ENCODE peak calls at places on chromosome 12, in seven cellular contexts. U, F, N, C, P, L and M are unnamed samples.

GRCh38 chr12:59113831-59114273 is 193.5 kb upstream of the LRIG3 start:
- DNase-seq in U (peak; percentile 53), F (peak; percentile 83), N (peak; percentile 83), C (peak; percentile 87), P (peak; percentile 78), L (peak; percentile 65), M (peak; percentile 17)

GRCh38 chr12:32997471-32997870 is 100.9 kb upstream of the PKP2 start:
- DNase-seq in U (peak; percentile 50), F (no peak), N (no peak), C (no peak), P (no peak), L (no peak), M (no peak)

GRCh38 chr12:16608346-16608745 is 2.4 kb upstream of the LMO3 start:
- DNase-seq in U (no peak), F (no peak), N (no peak), C (no peak), P (no peak), L (no peak), M (no peak)

GRCh38 chr12:11855993-11856374 is 206.5 kb downstream of the ETV6 start:
- DNase-seq in U (no peak), F (no peak), N (peak; percentile 70), C (no peak), P (no peak), L (peak; percentile 73), M (no peak)

GRCh38 chr12:45409966-45410365 is 194.1 kb downstream of the ANO6 start:
- DNase-seq in U (no peak), F (no peak), N (no peak), C (no peak), P (no peak), L (no peak), M (no peak)

GRCh38 chr12:52044284-52044983 is 6.8 kb upstream of the NR4A1 start:
- DNase-seq in U (peak; percentile 73), F (no peak), N (no peak), C (no peak), P (peak; percentile 83), L (no peak), M (no peak)

GRCh38 chr12:128069359-128069997 is 197.5 kb upstream of the TMEM132C start:
- DNase-seq in U (no peak), F (peak; percentile 41), N (peak; percentile 55), C (peak; percentile 38), P (no peak), L (peak; percentile 32), M (no peak)

GRCh38 chr12:75862692-75863471 is 168.7 kb downstream of the PHLDA1 start:
- DNase-seq in U (no peak), F (no peak), N (no peak), C (peak; percentile 85), P (no peak), L (no peak), M (no peak)

GRCh38 chr12:124457287-124458219 is 109.9 kb downstream of the NCOR2 start:
- DNase-seq in U (peak; percentile 86), F (peak; percentile 46), N (peak; percentile 68), C (no peak), P (no peak), L (peak; percentile 92), M (no peak)

GRCh38 chr12:48078901-48079300 is 27.0 kb downstream of the SENP1 start:
- DNase-seq in U (no peak), F (no peak), N (no peak), C (peak; percentile 64), P (no peak), L (peak; percentile 65), M (no peak)

GRCh38 chr12:48925218-48925871 is at the start of gene FKBP11:
- DNase-seq in U (peak; percentile 74), F (peak; percentile 12), N (peak; percentile 85), C (no peak), P (peak; percentile 89), L (no peak), M (peak; percentile 47)

GRCh38 chr12:55737581-55738112 is 5.3 kb upstream of the GDF11 start:
- DNase-seq in U (no peak), F (no peak), N (no peak), C (no peak), P (peak; percentile 20), L (no peak), M (no peak)
- TF ChIP-seq CTCF in U (no peak), F (no peak), N (no peak), C (no peak), P (no peak), L (no peak), M (no peak)

GRCh38 chr12:10366875-10367274 is 23.0 kb downstream of the KLRK1 start:
- DNase-seq in U (no peak), F (no peak), N (no peak), C (peak; percentile 54), P (no peak), L (no peak), M (no peak)
- TF ChIP-seq CTCF in U (no peak), F (no peak), N (peak; percentile 4), C (peak; percentile 46), P (peak; percentile 9), L (no peak), M (peak; percentile 15)

GRCh38 chr12:113889076-113889475 is 77.0 kb downstream of the RBM19 start:
- DNase-seq in U (no peak), F (no peak), N (no peak), C (no peak), P (no peak), L (no peak), M (no peak)
- TF ChIP-seq CTCF in U (no peak), F (no peak), N (no peak), C (no peak), P (no peak), L (no peak), M (no peak)

DNA sequence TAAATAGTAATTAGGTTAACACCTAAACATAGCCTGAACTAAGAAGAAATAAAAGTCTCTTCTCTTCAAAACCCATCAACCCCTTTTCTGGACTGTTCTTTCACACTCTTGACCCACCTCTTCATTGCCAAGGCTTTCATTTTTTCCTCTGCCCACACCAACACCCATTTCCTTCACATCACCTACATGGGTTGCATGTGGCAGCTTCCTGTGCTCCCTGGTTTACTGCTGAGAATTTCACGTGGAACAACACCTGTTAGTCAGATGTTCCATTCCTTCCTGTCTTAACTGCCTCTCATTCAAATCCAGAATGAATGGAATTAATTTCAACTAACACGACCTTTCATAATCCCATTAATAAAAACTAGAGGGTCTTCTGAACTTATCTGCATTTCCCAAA is 157.3 kb downstream of the BCAT1 start:
- DNase-seq in U (no peak), F (no peak), N (no peak), C (no peak), P (no peak), L (no peak), M (no peak)
- TF ChIP-seq CTCF in U (no peak), F (no peak), N (no peak), C (no peak), P (no peak), L (no peak), M (no peak)